ENCODE peak calls at places on chromosome 9, in six cellular contexts. One of them, this sample, is unnamed.
A peak's percentile ranks its signal among the peaks of the same experiment; 100 is the strongest.

GRCh38 chr9:136711751-136712689 is at the start of gene DIPK1B:
- DNase-seq in activated T-helper 1 cell treated with Interleukin-2 at 50 U/mL for 16 hours: no peak
- DNase-seq in HT1080: no peak
- DNase-seq in GM12891: no peak
- DNase-seq in T47D: peak; percentile 61
- DNase-seq in amniotic stem cell: no peak
- DNase-seq in this sample: no peak

GRCh38 chr9:18233776-18234445 is 240.0 kb upstream of the ADAMTSL1 start:
- DNase-seq in GM12891: no peak
- DNase-seq in T47D: no peak
- DNase-seq in activated T-helper 1 cell treated with Interleukin-2 at 50 U/mL for 16 hours: no peak
- DNase-seq in HT1080: no peak
- DNase-seq in amniotic stem cell: no peak
- DNase-seq in this sample: no peak

GRCh38 chr9:96565684-96566360 is 53.8 kb downstream of the CDC14B start:
- DNase-seq in GM12891: no peak
- DNase-seq in T47D: no peak
- DNase-seq in activated T-helper 1 cell treated with Interleukin-2 at 50 U/mL for 16 hours: no peak
- DNase-seq in amniotic stem cell: no peak
- DNase-seq in HT1080: no peak
- DNase-seq in this sample: peak; percentile 57

GRCh38 chr9:87455407-87455806 is 42.3 kb upstream of the DAPK1 start:
- DNase-seq in activated T-helper 1 cell treated with Interleukin-2 at 50 U/mL for 16 hours: no peak
- DNase-seq in GM12891: no peak
- DNase-seq in amniotic stem cell: no peak
- DNase-seq in T47D: no peak
- DNase-seq in HT1080: no peak
- DNase-seq in this sample: no peak

GRCh38 chr9:5510991-5511390 is 660 bp downstream of the PDCD1LG2 start:
- DNase-seq in HT1080: no peak
- DNase-seq in GM12891: no peak
- DNase-seq in activated T-helper 1 cell treated with Interleukin-2 at 50 U/mL for 16 hours: no peak
- DNase-seq in amniotic stem cell: no peak
- DNase-seq in T47D: no peak
- DNase-seq in this sample: no peak

GRCh38 chr9:129262261-129262660 is 84.2 kb upstream of the IER5L start:
- DNase-seq in activated T-helper 1 cell treated with Interleukin-2 at 50 U/mL for 16 hours: no peak
- DNase-seq in GM12891: no peak
- DNase-seq in T47D: no peak
- DNase-seq in HT1080: no peak
- DNase-seq in amniotic stem cell: no peak
- DNase-seq in this sample: peak; percentile 65

GRCh38 chr9:131116281-131117101 is 8.9 kb upstream of the NUP214 start:
- DNase-seq in amniotic stem cell: no peak
- DNase-seq in activated T-helper 1 cell treated with Interleukin-2 at 50 U/mL for 16 hours: no peak
- DNase-seq in T47D: no peak
- DNase-seq in HT1080: no peak
- DNase-seq in GM12891: no peak
- DNase-seq in this sample: no peak

GRCh38 chr9:138080979-138081378 is 203.4 kb downstream of the CACNA1B start:
- DNase-seq in amniotic stem cell: no peak
- DNase-seq in HT1080: no peak
- DNase-seq in T47D: no peak
- DNase-seq in activated T-helper 1 cell treated with Interleukin-2 at 50 U/mL for 16 hours: no peak
- DNase-seq in GM12891: no peak
- DNase-seq in this sample: no peak

GRCh38 chr9:107760469-107761242 is 271.1 kb upstream of the KLF4 start:
- DNase-seq in HT1080: no peak
- DNase-seq in GM12891: no peak
- DNase-seq in activated T-helper 1 cell treated with Interleukin-2 at 50 U/mL for 16 hours: no peak
- DNase-seq in amniotic stem cell: no peak
- DNase-seq in T47D: no peak
- DNase-seq in this sample: no peak

GRCh38 chr9:38081356-38082108 is 12.5 kb upstream of the SHB start:
- DNase-seq in amniotic stem cell: no peak
- DNase-seq in T47D: no peak
- DNase-seq in HT1080: peak; percentile 70
- DNase-seq in activated T-helper 1 cell treated with Interleukin-2 at 50 U/mL for 16 hours: no peak
- DNase-seq in GM12891: no peak
- DNase-seq in this sample: no peak

GRCh38 chr9:35757527-35758275 is 3.6 kb upstream of the MSMP start:
- DNase-seq in HT1080: no peak
- DNase-seq in GM12891: peak; percentile 29
- DNase-seq in activated T-helper 1 cell treated with Interleukin-2 at 50 U/mL for 16 hours: no peak
- DNase-seq in amniotic stem cell: no peak
- DNase-seq in T47D: no peak
- DNase-seq in this sample: peak; percentile 45

GRCh38 chr9:70229579-70229978 is 29.2 kb upstream of the SMC5 start:
- DNase-seq in T47D: no peak
- DNase-seq in HT1080: peak; percentile 52
- DNase-seq in amniotic stem cell: peak; percentile 33
- DNase-seq in GM12891: no peak
- DNase-seq in activated T-helper 1 cell treated with Interleukin-2 at 50 U/mL for 16 hours: no peak
- DNase-seq in this sample: no peak

GRCh38 chr9:135010921-135011320 is 76.5 kb upstream of the OLFM1 start:
- DNase-seq in amniotic stem cell: no peak
- DNase-seq in GM12891: peak; percentile 37
- DNase-seq in T47D: no peak
- DNase-seq in HT1080: no peak
- DNase-seq in activated T-helper 1 cell treated with Interleukin-2 at 50 U/mL for 16 hours: no peak
- DNase-seq in this sample: no peak

GRCh38 chr9:28808042-28808441 is 1234.8 kb upstream of the C9orf72 start:
- DNase-seq in HT1080: peak; percentile 78
- DNase-seq in T47D: no peak
- DNase-seq in amniotic stem cell: no peak
- DNase-seq in GM12891: no peak
- DNase-seq in activated T-helper 1 cell treated with Interleukin-2 at 50 U/mL for 16 hours: no peak
- DNase-seq in this sample: peak; percentile 35

GRCh38 chr9:95667789-95668188 is 151.0 kb upstream of the PTCH1 start:
- DNase-seq in T47D: no peak
- DNase-seq in HT1080: no peak
- DNase-seq in amniotic stem cell: no peak
- DNase-seq in activated T-helper 1 cell treated with Interleukin-2 at 50 U/mL for 16 hours: no peak
- DNase-seq in GM12891: no peak
- DNase-seq in this sample: no peak

GRCh38 chr9:114077162-114077837 is 800 bp downstream of the AMBP start:
- DNase-seq in T47D: no peak
- DNase-seq in HT1080: no peak
- DNase-seq in activated T-helper 1 cell treated with Interleukin-2 at 50 U/mL for 16 hours: no peak
- DNase-seq in amniotic stem cell: no peak
- DNase-seq in GM12891: no peak
- DNase-seq in this sample: no peak

GRCh38 chr9:137580209-137580957 is 1.7 kb upstream of the DPH7 start:
- DNase-seq in HT1080: no peak
- DNase-seq in activated T-helper 1 cell treated with Interleukin-2 at 50 U/mL for 16 hours: no peak
- DNase-seq in T47D: no peak
- DNase-seq in amniotic stem cell: no peak
- DNase-seq in GM12891: no peak
- DNase-seq in this sample: no peak

GRCh38 chr9:126673689-126674364 is 60.1 kb downstream of the LMX1B start:
- DNase-seq in HT1080: no peak
- DNase-seq in activated T-helper 1 cell treated with Interleukin-2 at 50 U/mL for 16 hours: no peak
- DNase-seq in T47D: peak; percentile 89
- DNase-seq in GM12891: no peak
- DNase-seq in amniotic stem cell: no peak
- DNase-seq in this sample: peak; percentile 41

GRCh38 chr9:138077898-138078540 is 200.4 kb downstream of the CACNA1B start:
- DNase-seq in HT1080: no peak
- DNase-seq in activated T-helper 1 cell treated with Interleukin-2 at 50 U/mL for 16 hours: no peak
- DNase-seq in T47D: no peak
- DNase-seq in amniotic stem cell: no peak
- DNase-seq in GM12891: no peak
- DNase-seq in this sample: no peak

GRCh38 chr9:16521868-16522381 is 348.5 kb downstream of the BNC2 start:
- DNase-seq in GM12891: no peak
- DNase-seq in HT1080: peak; percentile 98
- DNase-seq in amniotic stem cell: peak; percentile 58
- DNase-seq in T47D: no peak
- DNase-seq in activated T-helper 1 cell treated with Interleukin-2 at 50 U/mL for 16 hours: no peak
- DNase-seq in this sample: peak; percentile 34

GRCh38 chr9:85741112-85741874 is 461 bp downstream of the AGTPBP1 start:
- DNase-seq in activated T-helper 1 cell treated with Interleukin-2 at 50 U/mL for 16 hours: peak; percentile 40
- DNase-seq in amniotic stem cell: peak; percentile 41
- DNase-seq in T47D: peak; percentile 6
- DNase-seq in GM12891: peak; percentile 36
- DNase-seq in HT1080: peak; percentile 13
- DNase-seq in this sample: peak; percentile 38

GRCh38 chr9:132239999-132240859 is 78.4 kb downstream of the NTNG2 start:
- DNase-seq in T47D: no peak
- DNase-seq in amniotic stem cell: no peak
- DNase-seq in GM12891: no peak
- DNase-seq in HT1080: no peak
- DNase-seq in activated T-helper 1 cell treated with Interleukin-2 at 50 U/mL for 16 hours: no peak
- DNase-seq in this sample: no peak

GRCh38 chr9:79254900-79255651 is 316.7 kb upstream of the TLE4 start:
- DNase-seq in T47D: no peak
- DNase-seq in activated T-helper 1 cell treated with Interleukin-2 at 50 U/mL for 16 hours: no peak
- DNase-seq in GM12891: no peak
- DNase-seq in HT1080: no peak
- DNase-seq in amniotic stem cell: no peak
- DNase-seq in this sample: no peak

GRCh38 chr9:68844623-68845612 is 139.9 kb downstream of the PIP5K1B start:
- DNase-seq in amniotic stem cell: no peak
- DNase-seq in activated T-helper 1 cell treated with Interleukin-2 at 50 U/mL for 16 hours: no peak
- DNase-seq in T47D: peak; percentile 5
- DNase-seq in HT1080: no peak
- DNase-seq in GM12891: no peak
- DNase-seq in this sample: no peak

GRCh38 chr9:22170162-22170932 is 161.2 kb upstream of the CDKN2B start:
- DNase-seq in amniotic stem cell: no peak
- DNase-seq in GM12891: no peak
- DNase-seq in T47D: no peak
- DNase-seq in activated T-helper 1 cell treated with Interleukin-2 at 50 U/mL for 16 hours: no peak
- DNase-seq in HT1080: peak; percentile 15
- DNase-seq in this sample: peak; percentile 15

GRCh38 chr9:118659011-118659410 is 710.2 kb downstream of the BRINP1 start:
- DNase-seq in GM12891: no peak
- DNase-seq in activated T-helper 1 cell treated with Interleukin-2 at 50 U/mL for 16 hours: no peak
- DNase-seq in T47D: no peak
- DNase-seq in amniotic stem cell: no peak
- DNase-seq in HT1080: no peak
- DNase-seq in this sample: no peak

GRCh38 chr9:129289131-129289731 is 111.2 kb upstream of the IER5L start:
- DNase-seq in HT1080: no peak
- DNase-seq in T47D: no peak
- DNase-seq in GM12891: no peak
- DNase-seq in amniotic stem cell: no peak
- DNase-seq in activated T-helper 1 cell treated with Interleukin-2 at 50 U/mL for 16 hours: no peak
- DNase-seq in this sample: no peak

GRCh38 chr9:101119206-101119819 is 90.8 kb downstream of the PLPPR1 start:
- DNase-seq in amniotic stem cell: no peak
- DNase-seq in activated T-helper 1 cell treated with Interleukin-2 at 50 U/mL for 16 hours: no peak
- DNase-seq in T47D: peak; percentile 5
- DNase-seq in HT1080: peak; percentile 48
- DNase-seq in GM12891: peak; percentile 2
- DNase-seq in this sample: peak; percentile 57

GRCh38 chr9:88651682-88652633 is 117.0 kb downstream of the NXNL2 start:
- DNase-seq in T47D: no peak
- DNase-seq in HT1080: peak; percentile 79
- DNase-seq in activated T-helper 1 cell treated with Interleukin-2 at 50 U/mL for 16 hours: no peak
- DNase-seq in amniotic stem cell: peak; percentile 97
- DNase-seq in GM12891: no peak
- DNase-seq in this sample: peak; percentile 94

GRCh38 chr9:78982849-78983248 is 588.9 kb upstream of the TLE4 start:
- DNase-seq in HT1080: peak; percentile 88
- DNase-seq in activated T-helper 1 cell treated with Interleukin-2 at 50 U/mL for 16 hours: no peak
- DNase-seq in amniotic stem cell: no peak
- DNase-seq in T47D: no peak
- DNase-seq in GM12891: no peak
- DNase-seq in this sample: no peak

GRCh38 chr9:109381011-109381729 is 60.3 kb upstream of the EPB41L4B start:
- DNase-seq in T47D: no peak
- DNase-seq in HT1080: peak; percentile 84
- DNase-seq in activated T-helper 1 cell treated with Interleukin-2 at 50 U/mL for 16 hours: no peak
- DNase-seq in amniotic stem cell: no peak
- DNase-seq in GM12891: no peak
- DNase-seq in this sample: no peak

GRCh38 chr9:109455861-109456260 is 42.2 kb downstream of the PTPN3 start:
- DNase-seq in HT1080: no peak
- DNase-seq in activated T-helper 1 cell treated with Interleukin-2 at 50 U/mL for 16 hours: no peak
- DNase-seq in T47D: no peak
- DNase-seq in amniotic stem cell: no peak
- DNase-seq in GM12891: no peak
- DNase-seq in this sample: no peak

GRCh38 chr9:69001921-69002320 is 12.0 kb downstream of the PRKACG start:
- DNase-seq in GM12891: no peak
- DNase-seq in activated T-helper 1 cell treated with Interleukin-2 at 50 U/mL for 16 hours: no peak
- DNase-seq in HT1080: no peak
- DNase-seq in T47D: no peak
- DNase-seq in amniotic stem cell: no peak
- DNase-seq in this sample: no peak

GRCh38 chr9:17531642-17532254 is 47.1 kb upstream of the SH3GL2 start:
- DNase-seq in activated T-helper 1 cell treated with Interleukin-2 at 50 U/mL for 16 hours: no peak
- DNase-seq in amniotic stem cell: peak; percentile 39
- DNase-seq in GM12891: peak; percentile 11
- DNase-seq in HT1080: peak; percentile 44
- DNase-seq in T47D: no peak
- DNase-seq in this sample: peak; percentile 53

GRCh38 chr9:70053864-70054263 is 10.2 kb downstream of the MAMDC2 start:
- DNase-seq in T47D: no peak
- DNase-seq in amniotic stem cell: no peak
- DNase-seq in GM12891: no peak
- DNase-seq in activated T-helper 1 cell treated with Interleukin-2 at 50 U/mL for 16 hours: no peak
- DNase-seq in HT1080: peak; percentile 93
- DNase-seq in this sample: peak; percentile 89

GRCh38 chr9:111945216-111945615 is 48.6 kb downstream of the UGCG start:
- DNase-seq in activated T-helper 1 cell treated with Interleukin-2 at 50 U/mL for 16 hours: no peak
- DNase-seq in amniotic stem cell: no peak
- DNase-seq in HT1080: no peak
- DNase-seq in T47D: no peak
- DNase-seq in GM12891: peak; percentile 43
- DNase-seq in this sample: no peak

GRCh38 chr9:134025606-134026541 is 593 bp downstream of the BRD3OS start:
- DNase-seq in GM12891: peak; percentile 78
- DNase-seq in amniotic stem cell: peak; percentile 7
- DNase-seq in HT1080: peak; percentile 38
- DNase-seq in activated T-helper 1 cell treated with Interleukin-2 at 50 U/mL for 16 hours: peak; percentile 34
- DNase-seq in T47D: peak; percentile 42
- DNase-seq in this sample: peak; percentile 51

GRCh38 chr9:35771079-35771441 is 17.0 kb upstream of the MSMP start:
- DNase-seq in activated T-helper 1 cell treated with Interleukin-2 at 50 U/mL for 16 hours: no peak
- DNase-seq in amniotic stem cell: no peak
- DNase-seq in GM12891: no peak
- DNase-seq in T47D: no peak
- DNase-seq in HT1080: no peak
- DNase-seq in this sample: no peak

GRCh38 chr9:79465171-79465570 is 106.6 kb upstream of the TLE4 start:
- DNase-seq in GM12891: no peak
- DNase-seq in activated T-helper 1 cell treated with Interleukin-2 at 50 U/mL for 16 hours: no peak
- DNase-seq in HT1080: peak; percentile 12
- DNase-seq in T47D: no peak
- DNase-seq in amniotic stem cell: no peak
- DNase-seq in this sample: no peak

This sample was measured in RWPE1.